ENCODE peak calls at places on chromosomes 11 and 22, in six cellular contexts. E is esophagus squamous epithelium, X is dorsolateral prefrontal cortex, H is gastrocnemius medialis, R is sigmoid colon, L is GM12878. A is an unnamed sample.

GRCh38 chr22:21446128-21446826 is 20.9 kb upstream of the TMEM191C start:
- DNase-seq in R (peak; percentile 56), L (no peak), H (no peak), X (no peak), E (no peak), A (no peak)

GRCh38 chr11:69801513-69802335 is 17.5 kb downstream of the FGF3 start:
- DNase-seq in L (no peak), R (no peak), H (no peak), X (no peak), E (no peak), A (no peak)

GRCh38 chr22:26322179-26322905 is 106.7 kb upstream of the ASPHD2 start:
- DNase-seq in R (no peak), L (no peak), H (peak; percentile 46), E (no peak), X (no peak), A (no peak)

GRCh38 chr11:809287-810039 is at the start of gene RPLP2:
- DNase-seq in H (peak; percentile 97), L (peak; percentile 92), R (peak; percentile 99), X (peak; percentile 97), E (peak; percentile 96), A (peak; percentile 89)

GRCh38 chr22:36439481-36440271 is 41.8 kb downstream of the TXN2 start:
- DNase-seq in H (no peak), R (peak; percentile 89), X (no peak), E (no peak), L (no peak), A (no peak)

GRCh38 chr11:75273989-75274391 is 33.4 kb downstream of the TPBGL start:
- DNase-seq in L (no peak), X (no peak), H (no peak), R (peak; percentile 55), E (no peak), A (no peak)

GRCh38 chr11:79170289-79170688 is 270.5 kb downstream of the TENM4 start:
- DNase-seq in H (no peak), L (no peak), R (no peak), X (no peak), E (no peak), A (no peak)

GRCh38 chr11:71115770-71116434 is 136.5 kb downstream of the SHANK2 start:
- DNase-seq in R (no peak), X (no peak), E (no peak), L (no peak), H (no peak), A (no peak)

GRCh38 chr11:72840780-72841179 is 26.6 kb downstream of the ATG16L2 start:
- DNase-seq in H (no peak), X (no peak), L (no peak), R (no peak), E (no peak), A (no peak)

GRCh38 chr11:44524751-44525171 is 40.7 kb upstream of the CD82 start:
- DNase-seq in R (no peak), H (no peak), E (no peak), L (no peak), X (no peak), A (no peak)

GRCh38 chr11:118688851-118689502 is 9.5 kb upstream of the TREH start:
- DNase-seq in R (no peak), H (no peak), E (no peak), L (no peak), X (no peak), A (no peak)

GRCh38 chr22:29096736-29097669 is 24.2 kb downstream of the KREMEN1 start:
- DNase-seq in L (no peak), X (no peak), R (no peak), H (peak; percentile 22), E (no peak), A (no peak)

GRCh38 chr11:71062199-71062598 is 190.2 kb downstream of the SHANK2 start:
- DNase-seq in X (no peak), H (no peak), E (no peak), L (no peak), R (no peak), A (no peak)

GRCh38 chr22:39309364-39309861 is 10.0 kb downstream of the RPL3 start:
- DNase-seq in E (no peak), L (no peak), H (no peak), R (no peak), X (no peak), A (no peak)

GRCh38 chr11:125300791-125301218 is 136.3 kb downstream of the PKNOX2 start:
- DNase-seq in H (peak; percentile 48), X (no peak), R (no peak), E (no peak), L (no peak), A (no peak)

GRCh38 chr11:44305643-44306468 is 4.1 kb downstream of the ALX4 start:
- DNase-seq in L (no peak), H (no peak), X (no peak), R (no peak), E (no peak), A (no peak)

GRCh38 chr11:65945941-65946558 is 770 bp downstream of the TSGA10IP start:
- DNase-seq in L (no peak), X (no peak), E (no peak), H (no peak), R (no peak), A (no peak)
- H3K4me3 ChIP-seq in L (no peak overlapping the region), X (no peak overlapping the region), E (no peak overlapping the region), H (no peak overlapping the region), R (no peak overlapping the region), A (no peak overlapping the region)

GRCh38 chr11:123493393-123494063 is 63.5 kb downstream of the GRAMD1B start:
- DNase-seq in R (no peak), L (no peak), E (no peak), X (no peak), H (no peak), A (no peak)
- TF ChIP-seq CTCF in R (no peak), L (no peak), E (no peak), X (no peak), H (no peak), A (no peak)

DNA sequence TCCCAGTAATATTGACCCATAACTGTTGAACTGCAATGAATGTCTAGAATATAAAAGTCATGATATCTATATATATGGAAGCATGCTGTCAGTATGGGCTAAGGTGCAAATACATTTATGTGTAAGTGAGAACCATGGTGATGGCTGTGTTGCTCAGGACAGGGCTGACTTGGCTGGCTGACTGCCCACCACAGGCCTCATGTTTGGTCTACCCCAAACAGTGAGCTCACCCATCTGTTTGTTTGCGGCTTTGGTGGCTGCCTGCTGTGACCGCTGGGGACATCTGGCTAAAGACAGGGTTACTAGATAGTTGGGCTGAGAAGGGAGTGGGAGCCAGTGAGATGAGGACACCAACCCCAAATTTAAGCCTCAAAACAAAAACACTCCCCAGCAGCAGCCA is 6.3 kb downstream of the CD44 start:
- DNase-seq in R (no peak), H (no peak), X (no peak), L (peak; percentile 86), E (no peak), A (no peak)
- H3K27ac ChIP-seq in R (peak overlapping the region; percentile 93), H (no peak overlapping the region), X (no peak overlapping the region), L (peak overlapping the region; percentile 54), E (peak overlapping the region; percentile 98), A (no peak overlapping the region)

DNA sequence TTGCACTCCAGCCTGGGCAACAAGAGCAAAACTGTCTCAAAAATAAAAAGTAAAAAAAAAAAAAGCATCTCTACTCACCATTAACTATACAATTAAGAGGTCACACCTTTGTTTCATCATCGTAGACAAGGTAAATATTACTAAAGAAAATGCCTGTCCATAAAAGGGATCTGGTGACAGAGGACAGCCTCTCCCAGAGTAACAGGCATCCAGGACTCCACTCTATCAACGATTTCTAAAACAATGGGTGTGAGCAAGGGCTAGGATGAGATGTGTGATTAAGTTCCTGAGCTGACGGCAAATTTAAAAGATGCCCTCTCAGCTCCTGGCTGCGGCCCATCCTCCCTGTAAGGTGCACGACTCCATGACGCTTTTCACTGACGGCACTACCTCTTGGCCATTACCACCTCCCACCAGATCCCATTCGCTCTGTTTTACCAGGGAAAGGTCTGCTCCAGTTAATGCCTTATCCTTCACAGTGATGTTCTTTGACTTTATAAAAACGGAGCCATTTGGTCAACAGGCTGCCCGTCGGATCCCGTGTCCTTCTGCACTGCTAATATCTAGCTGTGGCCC is 2.3 kb upstream of the TMEM45B start:
- DNase-seq in L (no peak), R (no peak), H (no peak), E (no peak), X (no peak), A (no peak)
- H3K4me3 ChIP-seq in L (no peak overlapping the region), R (no peak overlapping the region), H (no peak overlapping the region), E (no peak overlapping the region), X (no peak overlapping the region), A (no peak overlapping the region)

DNA sequence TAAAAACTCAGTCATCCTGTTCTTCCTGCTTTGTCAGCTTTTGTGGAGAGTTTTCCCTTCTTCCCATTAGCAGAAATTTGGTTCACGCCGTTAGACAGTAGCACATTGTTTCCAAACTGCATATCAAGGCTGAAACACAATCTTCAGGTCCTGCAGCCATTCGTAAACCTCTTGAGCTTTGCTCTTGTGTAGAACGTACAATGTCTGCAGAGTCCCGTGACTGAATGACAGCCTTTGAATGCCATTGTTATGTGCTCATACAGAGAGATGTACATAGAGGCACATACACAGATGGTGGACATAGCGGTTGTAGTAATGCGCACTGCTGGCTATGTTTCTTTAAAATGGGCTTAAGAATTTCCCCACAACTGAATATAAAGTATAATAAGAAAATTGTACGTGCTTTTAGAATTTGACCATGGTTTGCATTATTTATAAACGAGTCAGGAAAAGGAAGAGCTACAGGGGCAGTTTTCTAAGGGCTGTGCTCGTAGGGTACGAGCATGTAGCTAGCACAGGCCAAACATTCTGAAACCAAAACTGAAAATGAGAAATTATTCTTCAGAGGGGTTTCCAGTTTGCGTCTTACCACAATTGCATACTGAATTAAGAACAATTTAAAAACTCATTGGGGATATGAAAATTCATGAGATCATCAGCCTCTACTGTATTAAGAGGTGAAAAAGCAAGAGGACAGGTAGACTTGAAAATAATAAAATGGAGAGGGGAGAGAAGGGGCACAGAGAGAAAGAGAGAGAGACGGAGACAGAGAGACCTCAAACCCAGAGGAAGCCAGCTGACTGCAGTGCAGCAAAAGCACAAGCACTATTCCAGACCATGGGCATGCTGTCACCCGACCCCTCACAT is 310.1 kb downstream of the CADM1 start:
- DNase-seq in R (no peak), H (no peak), E (no peak), L (peak; percentile 19), X (no peak), A (no peak)
- TF ChIP-seq CTCF in R (no peak), H (no peak), E (no peak), L (no peak), X (no peak), A (no peak)

GRCh38 chr11:76612226-76612625 is 58.3 kb downstream of the LRRC32 start:
- DNase-seq in E (no peak), H (no peak), L (no peak), X (no peak), R (no peak), A (no peak)

GRCh38 chr11:76607431-76607830 is 63.1 kb downstream of the LRRC32 start:
- DNase-seq in R (no peak), E (no peak), X (no peak), H (no peak), L (no peak), A (no peak)

GRCh38 chr11:76609736-76610370 is 60.7 kb downstream of the LRRC32 start:
- DNase-seq in R (no peak), X (peak; percentile 7), H (no peak), L (no peak), E (no peak), A (no peak)

GRCh38 chr11:76610871-76611475 is 59.6 kb downstream of the LRRC32 start:
- DNase-seq in E (no peak), R (peak; percentile 66), L (no peak), X (peak; percentile 9), H (no peak), A (no peak)

DNA sequence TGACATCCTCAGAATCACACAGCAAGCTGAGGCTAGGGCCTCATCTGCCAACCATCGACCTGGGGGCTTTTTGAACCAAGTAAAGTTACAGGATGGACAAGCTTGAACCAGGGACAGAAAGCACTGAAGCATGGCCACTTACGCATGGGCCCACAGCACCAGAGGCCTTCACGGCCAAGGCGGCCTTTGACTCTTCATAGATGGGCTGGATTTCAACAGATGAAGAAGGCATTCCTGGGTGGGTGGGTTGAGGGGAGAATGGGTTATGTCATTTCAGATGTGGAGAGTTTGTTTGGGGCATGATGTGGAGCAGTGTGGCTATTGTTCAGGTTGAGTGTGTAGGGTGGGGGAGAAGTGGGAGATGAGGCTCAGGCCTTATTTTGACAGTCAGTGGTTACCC is 60.2 kb downstream of the LRRC32 start:
- DNase-seq in H (no peak), X (peak; percentile 2), R (no peak), L (no peak), E (no peak), A (no peak)
- H3K27ac ChIP-seq in H (peak overlapping the region; percentile 21), X (no peak overlapping the region), R (peak overlapping the region; percentile 19), L (no peak overlapping the region), E (no peak overlapping the region), A (peak overlapping the region; percentile 54)

A was measured in thoracic aorta.